ENCODE peak calls at places on chromosomes 16 and 17, in seven cellular contexts. I is Peyer's patch, P is NT2/D1, B is left ventricle myocardium inferior, X is cardiac muscle cell, W is lower lobe of right lung, O is A549. D is an unnamed sample. For H3K4me1, the result is how much of the 10 kb centered on the place peaks cover.

GRCh38 chr16:1961651-1962067 is 2.3 kb downstream of the NDUFB10 start:
- DNase-seq in B (no peak), X (no peak), W (no peak), P (no peak), I (no peak), O (peak), D (no peak)

GRCh38 chr17:42016952-42017865 is at the start of gene DNAJC7:
- DNase-seq in W (peak), I (peak), O (peak), X (peak), P (peak), B (peak), D (peak)

GRCh38 chr16:66135376-66135775 is 231.1 kb upstream of the CDH5 start:
- DNase-seq in I (no peak), B (peak), P (no peak), O (no peak), X (peak), W (no peak), D (no peak)

GRCh38 chr17:76938009-76938408 is 69.8 kb downstream of the MGAT5B start:
- DNase-seq in P (no peak), W (no peak), X (no peak), I (no peak), B (no peak), O (no peak), D (no peak)

GRCh38 chr16:30658731-30659506 is 688 bp downstream of the FBRS start:
- DNase-seq in X (peak), I (peak), P (peak), W (peak), B (peak), O (peak), D (peak)

GRCh38 chr17:81084691-81085419 is 49.9 kb downstream of the BAIAP2 start:
- DNase-seq in P (no peak), O (no peak), X (no peak), W (peak), I (no peak), B (peak), D (no peak)

GRCh38 chr16:57985204-57986121 is 14.5 kb upstream of the CNGB1 start:
- DNase-seq in X (no peak), P (no peak), I (peak), W (peak), B (no peak), O (no peak), D (no peak)

GRCh38 chr17:2982854-2983636 is 80.4 kb downstream of the OR1D5 start:
- DNase-seq in P (no peak), O (peak), X (peak), I (no peak), B (peak), W (peak), D (no peak)

GRCh38 chr17:50604470-50604869 is 30.2 kb upstream of the ABCC3 start:
- DNase-seq in O (no peak), P (no peak), I (no peak), B (peak), W (peak), X (peak), D (no peak)

GRCh38 chr16:30459456-30459855 is 13.1 kb upstream of the ITGAL start:
- DNase-seq in P (no peak), X (no peak), I (no peak), W (no peak), O (no peak), B (no peak), D (no peak)

GRCh38 chr17:36598951-36599401 is 2.4 kb upstream of the MRM1 start:
- DNase-seq in I (no peak), W (peak), O (no peak), X (no peak), B (no peak), P (no peak), D (no peak)

GRCh38 chr17:59266748-59267147 is 46.4 kb downstream of the GDPD1 start:
- DNase-seq in W (no peak), B (no peak), P (no peak), O (no peak), X (peak), I (no peak), D (no peak)

GRCh38 chr17:43418441-43419374 is 19.9 kb downstream of the ARL4D start:
- DNase-seq in I (no peak), B (peak), W (no peak), O (peak), X (peak), P (no peak), D (no peak)

GRCh38 chr17:2230877-2231276 is 72.7 kb downstream of the SMG6 start:
- DNase-seq in X (no peak), B (no peak), I (no peak), W (no peak), O (no peak), P (no peak), D (no peak)

GRCh38 chr17:81923302-81924260 is 4.0 kb downstream of the MAFG start:
- DNase-seq in I (peak), W (peak), B (peak), P (no peak), O (peak), X (peak), D (no peak)

GRCh38 chr16:81080233-81080632 is 3.2 kb upstream of the C16orf46 start:
- DNase-seq in X (no peak), B (no peak), W (no peak), I (no peak), O (no peak), P (no peak), D (no peak)

GRCh38 chr17:81902023-81902652 is at the start of gene NPB:
- DNase-seq in X (peak), I (no peak), O (no peak), W (no peak), B (no peak), P (no peak), D (no peak)

GRCh38 chr17:31802502-31802901 is 56.5 kb downstream of the COPRS start:
- DNase-seq in P (peak), W (peak), X (no peak), I (no peak), B (peak), O (peak), D (no peak)

GRCh38 chr16:67935096-67935401 is 1.6 kb downstream of the PSMB10 start:
- DNase-seq in P (no peak), W (no peak), B (no peak), O (no peak), X (no peak), I (no peak), D (no peak)

GRCh38 chr17:53896047-53896446 is 73.3 kb downstream of the KIF2B start:
- DNase-seq in X (peak), W (no peak), I (no peak), P (no peak), O (no peak), B (no peak), D (no peak)

GRCh38 chr17:73646409-73647305 is 2.4 kb upstream of the SDK2 start:
- DNase-seq in B (no peak), X (peak), O (peak), P (no peak), W (no peak), I (no peak), D (no peak)

GRCh38 chr17:27420211-27420950 is 35.9 kb upstream of the KSR1 start:
- DNase-seq in B (no peak), X (no peak), P (no peak), W (no peak), O (no peak), I (no peak), D (no peak)

GRCh38 chr17:50843150-50843905 is 7.9 kb downstream of the WFIKKN2 start:
- DNase-seq in W (no peak), P (no peak), X (no peak), O (no peak), B (no peak), I (no peak), D (no peak)

GRCh38 chr16:81997738-81998137 is 13.5 kb downstream of the SDR42E1 start:
- DNase-seq in X (peak), O (peak), P (no peak), B (no peak), I (no peak), W (no peak), D (no peak)

GRCh38 chr17:3794890-3795757 is 5.9 kb downstream of the ITGAE start:
- DNase-seq in X (no peak), W (no peak), B (no peak), I (peak), P (no peak), O (peak), D (no peak)

GRCh38 chr16:57503366-57503765 is 17.1 kb upstream of the DOK4 start:
- DNase-seq in W (no peak), O (no peak), B (no peak), X (peak), I (no peak), P (no peak), D (no peak)

DNA sequence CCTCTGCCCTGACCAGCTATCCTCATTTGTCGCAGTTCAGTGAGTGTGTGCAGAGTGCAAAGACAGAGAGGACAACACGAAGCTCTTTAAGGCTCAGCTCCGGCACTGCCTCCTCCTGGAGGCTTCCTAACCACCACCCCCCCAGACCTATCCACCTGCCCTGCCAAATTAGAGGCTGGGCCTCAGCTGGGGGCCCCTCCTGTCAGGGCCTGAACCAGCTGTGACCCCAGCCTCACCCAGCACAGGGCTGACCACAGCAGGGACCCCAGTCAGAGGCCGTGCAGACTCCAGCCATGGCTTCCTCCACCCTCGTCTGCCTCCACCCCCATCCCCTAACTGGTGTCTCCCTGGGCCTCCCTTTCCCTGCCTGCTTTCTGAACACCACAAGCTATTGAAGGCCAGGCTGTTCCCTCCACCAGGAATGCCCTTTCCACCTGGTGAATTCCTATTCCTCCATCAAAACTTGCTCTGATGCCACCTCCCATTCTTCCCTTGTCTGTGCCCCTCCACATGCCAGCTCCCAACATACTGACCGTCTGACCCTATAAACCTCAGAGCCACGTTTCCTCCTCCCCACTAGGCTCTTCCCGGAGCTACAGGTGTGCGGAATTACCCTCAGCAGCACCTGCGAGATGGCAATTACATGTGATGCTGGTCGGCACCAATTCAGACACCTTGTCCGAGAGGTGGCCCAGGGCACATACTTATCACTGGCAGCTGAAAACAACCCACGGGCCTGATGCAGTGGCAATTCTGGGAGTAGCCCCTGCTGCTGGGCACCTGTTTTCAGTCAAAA is 8.8 kb downstream of the SREBF1 start:
- DNase-seq in O (no peak), P (no peak), W (no peak), B (no peak), I (no peak), X (no peak), D (no peak)
- H3K4me1 ChIP-seq in O (half or more), P (under half), W (half or more), B (half or more), I (half or more), X (under half), D (under half)

GRCh38 chr17:72600934-72601333 is 480.1 kb downstream of the SOX9 start:
- DNase-seq in O (peak), B (no peak), X (peak), W (no peak), P (no peak), I (no peak), D (no peak)

GRCh38 chr17:72597354-72598087 is 476.7 kb downstream of the SOX9 start:
- DNase-seq in B (no peak), W (no peak), X (no peak), P (no peak), I (no peak), O (no peak), D (no peak)

GRCh38 chr17:72602517-72603345 is 481.9 kb downstream of the SOX9 start:
- DNase-seq in W (peak), B (no peak), X (peak), I (no peak), P (peak), O (peak), D (peak)

GRCh38 chr17:72598705-72599104 is 477.9 kb downstream of the SOX9 start:
- DNase-seq in X (no peak), B (no peak), O (no peak), W (no peak), I (no peak), P (no peak), D (no peak)

DNA sequence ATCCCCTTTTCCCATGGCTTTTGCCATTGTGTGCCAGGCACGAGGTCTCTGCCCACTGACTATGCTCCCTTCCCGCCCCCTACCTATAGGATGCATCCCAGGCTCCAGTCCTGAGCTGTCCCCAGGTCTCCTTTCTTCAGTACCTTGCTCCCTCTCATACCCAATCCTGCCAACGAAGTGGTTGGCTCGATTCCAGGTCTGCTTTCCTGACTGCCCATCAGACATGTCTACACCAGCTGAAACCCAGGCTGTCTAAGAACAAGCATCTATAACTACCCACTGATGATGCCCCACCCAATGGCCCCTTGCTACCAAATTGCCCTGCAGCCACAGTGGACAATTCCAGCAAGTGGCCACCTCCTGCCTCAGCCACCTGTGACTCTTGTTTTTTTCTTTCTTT is 479.1 kb downstream of the SOX9 start:
- DNase-seq in B (no peak), W (no peak), O (no peak), X (no peak), P (no peak), I (no peak), D (no peak)
- H3K4me1 ChIP-seq in B (under half), W (under half), O (half or more), X (under half), P (under half), I (under half), D (under half)

GRCh38 chr16:69465083-69465721 is 40.8 kb downstream of the CYB5B start:
- DNase-seq in X (no peak), O (peak), I (no peak), W (no peak), B (no peak), P (no peak), D (no peak)
- H3K4me1 ChIP-seq in X (under half), O (half or more), I (under half), W (under half), B (under half), P (under half), D (under half)

DNA sequence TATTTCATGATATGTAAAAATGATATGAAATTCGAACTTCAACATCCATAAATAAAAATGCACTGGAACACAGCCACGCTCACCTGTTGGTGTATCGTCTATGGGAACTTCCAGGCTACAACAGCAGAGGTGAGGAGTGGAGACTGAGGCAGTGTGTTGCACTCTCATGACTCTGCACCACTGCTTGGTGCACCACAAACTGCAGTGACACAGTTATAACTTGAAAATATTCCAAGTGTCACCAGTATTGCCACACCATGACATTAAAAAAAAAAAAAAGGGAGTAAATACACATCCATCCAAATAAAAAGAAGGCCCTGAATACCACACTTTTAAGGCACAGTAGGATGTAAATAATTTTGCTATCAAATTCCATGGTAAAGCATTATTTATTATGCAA is 34.4 kb downstream of the GNA13 start:
- DNase-seq in W (no peak), P (no peak), O (no peak), B (no peak), I (no peak), X (no peak), D (no peak)
- H3K4me1 ChIP-seq in W (half or more), P (under half), O (half or more), B (half or more), I (under half), X (under half), D (under half)

GRCh38 chr16:23509763-23510153 is 536 bp downstream of the GGA2 start:
- DNase-seq in X (peak), I (peak), P (no peak), W (no peak), O (no peak), B (no peak), D (no peak)

GRCh38 chr16:23509441-23509754 is 896 bp downstream of the GGA2 start:
- DNase-seq in P (no peak), I (no peak), O (no peak), W (no peak), X (no peak), B (no peak), D (no peak)

GRCh38 chr16:23508589-23509440 is 1.5 kb downstream of the GGA2 start:
- DNase-seq in W (no peak), B (no peak), P (peak), O (no peak), X (peak), I (no peak), D (no peak)

GRCh38 chr16:23511731-23512130 is 1.4 kb upstream of the GGA2 start:
- DNase-seq in P (no peak), X (no peak), O (no peak), I (no peak), W (no peak), B (no peak), D (no peak)

DNA sequence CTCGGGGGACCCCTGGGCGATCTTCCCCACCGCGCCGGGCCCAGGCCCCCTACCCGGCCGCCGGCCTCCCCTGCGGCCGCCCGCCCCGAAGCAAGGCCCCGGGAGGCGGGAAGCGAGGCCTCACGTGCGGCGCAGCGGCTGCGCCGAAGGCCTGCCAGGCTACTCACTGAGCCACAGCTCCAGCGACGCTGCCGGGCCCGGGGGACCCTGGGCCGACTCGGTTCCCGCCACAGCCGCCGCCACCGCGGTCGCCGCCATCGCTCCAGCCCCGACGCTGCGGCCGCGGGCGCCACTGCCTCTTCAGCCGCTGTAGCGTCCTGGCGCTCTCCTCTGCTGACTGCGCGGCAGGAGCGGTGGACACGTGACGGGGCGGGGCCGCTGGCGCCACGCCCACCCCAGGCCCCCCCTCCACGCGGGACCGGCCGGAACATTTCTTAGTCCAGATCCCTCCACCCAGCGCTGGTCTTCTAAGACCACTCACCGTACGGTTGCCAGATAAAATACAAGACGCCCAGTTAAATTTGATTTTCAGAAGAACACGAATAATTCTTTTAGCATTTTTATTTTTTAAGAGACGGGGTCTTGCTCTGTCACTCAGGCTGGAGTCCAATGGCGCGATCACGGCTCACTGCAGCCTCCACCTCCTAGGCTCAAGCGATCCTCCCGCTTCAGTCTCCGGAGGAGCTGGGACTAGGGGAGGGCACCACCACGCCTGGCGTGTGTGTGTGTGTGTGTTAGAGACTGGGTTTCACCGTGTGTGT is at the start of gene GGA2:
- DNase-seq in P (peak), I (peak), X (peak), W (peak), B (peak), O (peak), D (peak)
- H3K4me1 ChIP-seq in P (under half), I (under half), X (under half), W (under half), B (half or more), O (under half), D (under half)

DNA sequence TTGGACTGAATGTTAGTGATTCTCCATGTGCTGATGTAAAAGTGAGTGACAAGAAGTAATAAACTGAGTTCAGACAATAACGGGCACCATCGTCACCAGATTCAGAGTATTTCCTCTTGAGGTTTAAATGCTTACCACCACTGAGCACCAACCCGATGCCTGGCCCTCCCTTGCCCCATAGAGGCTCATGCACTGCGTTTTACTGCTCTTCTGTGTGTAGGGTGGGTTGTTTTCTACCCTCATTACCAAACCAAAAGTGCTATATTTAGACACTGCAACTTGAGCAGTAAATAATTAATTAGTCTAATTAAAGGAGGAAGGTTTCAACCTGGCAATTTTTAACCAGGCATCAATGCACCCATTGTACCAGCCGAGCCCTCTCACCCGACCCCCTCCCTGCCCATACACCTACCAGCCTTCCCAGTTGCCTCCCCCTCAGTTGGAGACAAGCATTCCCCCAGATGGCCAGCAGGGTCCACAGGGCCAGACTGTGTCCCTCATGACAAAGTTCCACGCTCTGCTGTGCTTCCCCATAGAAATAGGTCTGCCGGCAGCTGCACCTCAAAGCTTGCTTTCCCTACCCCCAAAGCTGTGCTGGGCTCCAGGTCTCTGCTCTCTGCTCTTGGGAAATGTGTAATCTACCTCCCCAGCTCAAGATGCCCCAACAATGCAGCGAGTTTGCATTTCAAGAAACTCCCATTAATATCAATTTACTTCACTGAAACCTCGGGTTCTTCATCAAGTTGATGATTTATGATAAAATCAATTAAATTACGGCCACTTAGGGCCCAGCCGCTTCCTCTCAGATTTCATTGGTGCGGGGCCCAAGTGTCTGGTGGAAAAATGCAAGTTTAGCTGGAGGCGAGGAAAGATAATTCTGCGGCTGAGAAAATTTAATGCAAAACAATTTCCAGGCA is 16.0 kb downstream of the HOXB4 start:
- DNase-seq in I (no peak), W (no peak), O (no peak), B (no peak), P (no peak), X (no peak), D (no peak)
- H3K4me1 ChIP-seq in I (half or more), W (under half), O (under half), B (under half), P (under half), X (under half), D (under half)